ENCODE peak calls at places on chromosome 21, in eight cellular contexts. B is H9; T is testis; X is SK-N-SH; E is suprapubic skin; W is cardiac muscle cell; Z is CD4-positive, alpha-beta memory T cell; L is PC-9. K is an unnamed sample. For H3K9me3, the result is how much of the 10 kb centered on the place peaks cover.

GRCh38 chr21:29095203-29095602 is 21.8 kb upstream of the CCT8 start:
- DNase-seq in W (no peak), X (no peak), T (no peak), E (no peak), L (no peak), Z (no peak), B (no peak), K (no peak)

GRCh38 chr21:36565616-36566015 is 85.7 kb upstream of the CLDN14 start:
- DNase-seq in L (no peak), X (no peak), B (no peak), Z (no peak), E (no peak), W (no peak), T (no peak), K (no peak)

GRCh38 chr21:33971492-33972013 is 55.9 kb upstream of the ATP5PO start:
- DNase-seq in T (no peak), X (no peak), W (no peak), Z (no peak), E (no peak), B (no peak), L (no peak), K (no peak)

GRCh38 chr21:14630556-14631069 is 84.5 kb upstream of the SAMSN1 start:
- DNase-seq in T (no peak), X (no peak), L (no peak), B (no peak), E (no peak), W (no peak), Z (peak), K (no peak)

GRCh38 chr21:16794944-16795343 is 717.9 kb upstream of the CXADR start:
- DNase-seq in W (no peak), L (peak), B (no peak), Z (no peak), E (no peak), X (no peak), T (no peak), K (no peak)

GRCh38 chr21:41322496-41323382 is 6.1 kb downstream of the FAM3B start:
- DNase-seq in Z (no peak), W (no peak), B (no peak), X (no peak), L (no peak), T (no peak), E (no peak), K (no peak)

GRCh38 chr21:26964379-26964778 is 2.5 kb downstream of the ADAMTS5 start:
- DNase-seq in W (no peak), Z (no peak), X (no peak), B (peak), T (peak), L (no peak), E (peak), K (no peak)

GRCh38 chr21:28336299-28336698 is 656.4 kb downstream of the LTN1 start:
- DNase-seq in E (no peak), Z (no peak), B (no peak), W (peak), T (peak), X (peak), L (peak), K (no peak)

GRCh38 chr21:37546949-37547614 is 180.5 kb downstream of the DYRK1A start:
- DNase-seq in T (no peak), E (peak), B (no peak), W (no peak), L (no peak), Z (no peak), X (no peak), K (no peak)

GRCh38 chr21:41727784-41728763 is 38.8 kb downstream of the RIPK4 start:
- DNase-seq in E (no peak), W (no peak), T (no peak), X (no peak), B (no peak), Z (no peak), L (no peak), K (no peak)

GRCh38 chr21:41431788-41432548 is 5.9 kb downstream of the MX1 start:
- DNase-seq in L (no peak), Z (no peak), X (peak), W (no peak), B (peak), E (no peak), T (peak), K (no peak)

GRCh38 chr21:41186763-41187536 is 19.0 kb downstream of the BACE2 start:
- DNase-seq in E (no peak), B (peak), Z (no peak), L (no peak), T (no peak), W (no peak), X (no peak), K (no peak)

GRCh38 chr21:33036430-33037162 is 10.9 kb downstream of the OLIG2 start:
- DNase-seq in Z (no peak), W (no peak), B (no peak), T (no peak), L (no peak), E (no peak), X (no peak), K (no peak)

GRCh38 chr21:38310619-38311018 is 53.8 kb downstream of the KCNJ15 start:
- DNase-seq in Z (no peak), W (no peak), T (no peak), L (no peak), X (no peak), E (no peak), B (no peak), K (no peak)

GRCh38 chr21:29360799-29361765 is 62.4 kb downstream of the BACH1 start:
- DNase-seq in Z (peak), E (no peak), X (no peak), B (no peak), L (no peak), W (no peak), T (no peak), K (no peak)

GRCh38 chr21:41477641-41478318 is 30.2 kb downstream of the TMPRSS2 start:
- DNase-seq in T (peak), B (peak), E (no peak), L (peak), Z (no peak), W (no peak), X (no peak), K (no peak)

GRCh38 chr21:31410763-31411278 is 66.8 kb upstream of the TIAM1 start:
- DNase-seq in B (no peak), T (no peak), W (no peak), L (no peak), Z (peak), E (no peak), X (no peak), K (no peak)

GRCh38 chr21:33543505-33544129 is 779 bp downstream of the SON start:
- DNase-seq in X (no peak), B (peak), L (no peak), Z (no peak), W (no peak), T (no peak), E (peak), K (peak)

GRCh38 chr21:42964561-42965560 is 9.5 kb upstream of the PKNOX1 start:
- DNase-seq in B (no peak), Z (no peak), W (no peak), X (no peak), E (peak), L (no peak), T (no peak), K (no peak)

DNA sequence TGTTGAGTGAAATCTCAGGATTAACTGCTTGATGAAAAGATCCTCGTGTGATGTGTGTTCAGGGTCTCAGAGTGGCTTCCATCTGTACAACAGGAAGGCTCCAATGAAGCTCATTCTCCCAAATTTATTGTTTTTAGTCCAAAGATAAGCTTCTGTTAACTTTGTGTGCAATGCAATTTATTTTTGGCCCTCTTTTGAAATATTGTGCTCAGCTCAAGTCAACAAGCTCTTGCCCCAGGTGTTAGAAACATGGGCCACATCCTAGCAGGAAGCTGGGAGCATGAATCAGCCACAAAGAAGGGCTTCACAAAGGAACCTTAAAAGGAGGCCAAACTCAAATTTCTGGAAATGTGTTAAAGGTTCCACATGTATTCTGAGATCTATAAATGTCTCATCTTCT is 135.7 kb downstream of the PCP4 start:
- DNase-seq in B (no peak), Z (no peak), L (no peak), T (no peak), X (no peak), E (no peak), W (no peak), K (no peak)
- H3K9me3 ChIP-seq in B (under half), Z (under half), L (under half), T (under half), X (under half), E (under half), W (under half), K (under half)

GRCh38 chr21:44390886-44391285 is 37.5 kb downstream of the TRPM2 start:
- DNase-seq in E (no peak), T (no peak), Z (no peak), W (no peak), X (peak), B (no peak), L (no peak), K (no peak)
- H3K9me3 ChIP-seq in E (under half), T (under half), Z (under half), W (under half), X (under half), B (under half), L (under half), K (under half)

DNA sequence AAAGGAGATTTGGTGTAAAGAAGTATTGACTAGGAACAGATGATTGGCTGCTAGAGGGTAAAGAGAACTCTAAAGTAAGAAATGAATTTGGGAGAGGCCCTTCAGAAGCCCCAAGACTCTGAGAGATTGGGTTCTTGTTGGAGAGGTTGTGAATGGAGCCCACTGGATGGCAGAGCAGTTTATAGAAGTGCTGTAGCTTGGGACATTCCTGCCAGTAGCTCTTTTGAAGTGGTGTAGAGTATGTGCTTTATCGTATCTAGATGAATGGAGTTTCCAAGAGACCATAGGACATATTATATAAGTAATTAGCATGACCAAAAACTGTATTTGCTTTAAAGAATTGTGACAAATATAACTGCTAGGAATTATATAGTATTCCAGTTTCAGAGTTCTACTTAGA is 21.3 kb downstream of the USP25 start:
- DNase-seq in L (no peak), X (no peak), T (no peak), B (no peak), E (no peak), Z (no peak), W (no peak), K (no peak)
- H3K9me3 ChIP-seq in L (under half), X (under half), T (under half), B (under half), E (under half), Z (under half), W (under half), K (under half)

DNA sequence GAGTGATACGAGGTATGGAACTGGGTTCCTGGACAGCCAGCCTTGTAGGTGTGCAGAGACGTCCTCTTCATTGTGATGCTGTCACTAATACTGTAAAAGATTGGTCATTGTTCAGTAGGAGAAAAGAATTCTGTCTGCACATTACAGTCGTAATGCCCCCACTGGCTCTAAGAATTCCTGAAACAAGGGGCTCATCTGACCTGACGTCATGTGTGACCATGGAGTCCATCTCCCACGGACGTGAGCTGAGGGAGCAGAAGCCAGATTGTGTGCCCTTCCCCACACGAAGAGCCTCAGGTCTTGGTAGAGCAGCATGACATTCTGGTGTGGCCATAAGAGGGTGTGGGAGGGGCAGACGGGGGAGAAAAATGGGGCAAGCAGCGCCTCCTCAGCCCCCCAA is 41.7 kb downstream of the POFUT2 start:
- DNase-seq in X (no peak), W (no peak), L (no peak), T (no peak), B (peak), Z (no peak), E (no peak), K (no peak)
- H3K9me3 ChIP-seq in X (under half), W (under half), L (under half), T (under half), B (under half), Z (under half), E (under half), K (under half)

K was measured in T-helper 17 cell.